ENCODE peak calls at places on chromosomes 11 and 22, in six cellular contexts. N, W, U, B, D and J are unnamed samples.

GRCh38 chr22:44437493-44438015 is 60.5 kb downstream of the RTL6 start:
- DNase-seq in N (no peak), W (no peak), U (no peak), B (no peak), D (no peak), J (no peak)

GRCh38 chr11:12287009-12287373 is 90.4 kb upstream of the PARVA start:
- DNase-seq in N (no peak), W (peak; percentile 51), U (peak; percentile 92), B (no peak), D (peak; percentile 38), J (peak; percentile 84)

GRCh38 chr22:23168381-23169031 is 11.8 kb upstream of the BCR start:
- DNase-seq in N (peak; percentile 78), W (no peak), U (no peak), B (no peak), D (no peak), J (no peak)

GRCh38 chr11:20529757-20530156 is 69.7 kb upstream of the SLC6A5 start:
- DNase-seq in N (no peak), W (no peak), U (no peak), B (no peak), D (no peak), J (no peak)

GRCh38 chr11:128291835-128292234 is 295.5 kb downstream of the ETS1 start:
- DNase-seq in N (no peak), W (no peak), U (no peak), B (no peak), D (peak; percentile 61), J (no peak)

GRCh38 chr11:67286621-67287333 is 2.3 kb upstream of the ANKRD13D start:
- DNase-seq in N (no peak), W (no peak), U (no peak), B (peak; percentile 71), D (no peak), J (no peak)

GRCh38 chr22:50487290-50488005 is 789 bp downstream of the MIOX start:
- DNase-seq in N (no peak), W (no peak), U (no peak), B (no peak), D (no peak), J (no peak)

GRCh38 chr11:130165601-130166456 is 6.2 kb downstream of the ST14 start:
- DNase-seq in N (no peak), W (no peak), U (no peak), B (peak; percentile 23), D (peak; percentile 68), J (no peak)

GRCh38 chr11:111918390-111919256 is at the start of gene C11orf52:
- DNase-seq in N (peak; percentile 66), W (peak; percentile 75), U (no peak), B (no peak), D (peak; percentile 87), J (no peak)

GRCh38 chr22:18091916-18092526 is 14.2 kb downstream of the PEX26 start:
- DNase-seq in N (no peak), W (peak; percentile 84), U (no peak), B (no peak), D (peak; percentile 89), J (no peak)

GRCh38 chr11:73171762-73172161 is 29.6 kb upstream of the FCHSD2 start:
- DNase-seq in N (no peak), W (no peak), U (no peak), B (no peak), D (no peak), J (no peak)